ENCODE peak calls at places on chromosomes 12 and 14, in nine cellular contexts. One of them, this sample, is unnamed.

GRCh38 chr14:51253880-51254279 is 13.8 kb downstream of the TMX1 start:
- DNase-seq in NCI-H2107: no peak
- DNase-seq in EL: no peak
- DNase-seq in uterus: no peak
- DNase-seq in activated T-helper 1 cell treated with anti-CD3 and anti-CD28 coated beads, Interleukin-2, amount 50 U/mL, for 16 hours: no peak
- DNase-seq in fibroblast of the aortic adventitia: no peak
- DNase-seq in activated CD8-positive, alpha-beta T cell treated with anti-CD3 and anti-CD28 coated beads, Interleukin-2, amount 10 ng/mL, durations not matched to agents 7 days and 5 days: no peak
- DNase-seq in T-helper 1 cell: no peak
- DNase-seq in nucleus accumbens: no peak
- DNase-seq in this sample: no peak

GRCh38 chr12:6384499-6385436 is 806 bp downstream of the LTBR start:
- DNase-seq in NCI-H2107: no peak
- DNase-seq in EL: no peak
- DNase-seq in uterus: peak; percentile 42
- DNase-seq in activated T-helper 1 cell treated with anti-CD3 and anti-CD28 coated beads, Interleukin-2, amount 50 U/mL, for 16 hours: no peak
- DNase-seq in fibroblast of the aortic adventitia: no peak
- DNase-seq in activated CD8-positive, alpha-beta T cell treated with anti-CD3 and anti-CD28 coated beads, Interleukin-2, amount 10 ng/mL, durations not matched to agents 7 days and 5 days: no peak
- DNase-seq in T-helper 1 cell: no peak
- DNase-seq in nucleus accumbens: no peak
- DNase-seq in this sample: no peak

GRCh38 chr14:67228325-67228984 is 12.8 kb upstream of the PALS1 start:
- DNase-seq in NCI-H2107: no peak
- DNase-seq in EL: peak; percentile 55
- DNase-seq in uterus: no peak
- DNase-seq in activated T-helper 1 cell treated with anti-CD3 and anti-CD28 coated beads, Interleukin-2, amount 50 U/mL, for 16 hours: no peak
- DNase-seq in fibroblast of the aortic adventitia: peak; percentile 44
- DNase-seq in activated CD8-positive, alpha-beta T cell treated with anti-CD3 and anti-CD28 coated beads, Interleukin-2, amount 10 ng/mL, durations not matched to agents 7 days and 5 days: no peak
- DNase-seq in T-helper 1 cell: no peak
- DNase-seq in nucleus accumbens: no peak
- DNase-seq in this sample: no peak

GRCh38 chr12:22653790-22654189 is 28.8 kb downstream of the ETNK1 start:
- DNase-seq in NCI-H2107: no peak
- DNase-seq in EL: no peak
- DNase-seq in uterus: no peak
- DNase-seq in activated T-helper 1 cell treated with anti-CD3 and anti-CD28 coated beads, Interleukin-2, amount 50 U/mL, for 16 hours: no peak
- DNase-seq in fibroblast of the aortic adventitia: no peak
- DNase-seq in activated CD8-positive, alpha-beta T cell treated with anti-CD3 and anti-CD28 coated beads, Interleukin-2, amount 10 ng/mL, durations not matched to agents 7 days and 5 days: no peak
- DNase-seq in T-helper 1 cell: no peak
- DNase-seq in nucleus accumbens: no peak
- DNase-seq in this sample: no peak

GRCh38 chr12:70948976-70949336 is 28.4 kb upstream of the PTPRR start:
- DNase-seq in NCI-H2107: no peak
- DNase-seq in EL: no peak
- DNase-seq in uterus: no peak
- DNase-seq in activated T-helper 1 cell treated with anti-CD3 and anti-CD28 coated beads, Interleukin-2, amount 50 U/mL, for 16 hours: no peak
- DNase-seq in fibroblast of the aortic adventitia: peak; percentile 87
- DNase-seq in activated CD8-positive, alpha-beta T cell treated with anti-CD3 and anti-CD28 coated beads, Interleukin-2, amount 10 ng/mL, durations not matched to agents 7 days and 5 days: no peak
- DNase-seq in T-helper 1 cell: no peak
- DNase-seq in nucleus accumbens: no peak
- DNase-seq in this sample: no peak

GRCh38 chr14:23347406-23348296 is 5.0 kb downstream of the SLC22A17 start:
- DNase-seq in NCI-H2107: no peak
- DNase-seq in EL: no peak
- DNase-seq in uterus: no peak
- DNase-seq in activated T-helper 1 cell treated with anti-CD3 and anti-CD28 coated beads, Interleukin-2, amount 50 U/mL, for 16 hours: no peak
- DNase-seq in fibroblast of the aortic adventitia: no peak
- DNase-seq in activated CD8-positive, alpha-beta T cell treated with anti-CD3 and anti-CD28 coated beads, Interleukin-2, amount 10 ng/mL, durations not matched to agents 7 days and 5 days: no peak
- DNase-seq in T-helper 1 cell: no peak
- DNase-seq in nucleus accumbens: no peak
- DNase-seq in this sample: no peak

GRCh38 chr14:20477211-20477876 is 8.1 kb downstream of the PNP start:
- DNase-seq in NCI-H2107: no peak
- DNase-seq in EL: peak; percentile 80
- DNase-seq in uterus: no peak
- DNase-seq in activated T-helper 1 cell treated with anti-CD3 and anti-CD28 coated beads, Interleukin-2, amount 50 U/mL, for 16 hours: no peak
- DNase-seq in fibroblast of the aortic adventitia: peak; percentile 92
- DNase-seq in activated CD8-positive, alpha-beta T cell treated with anti-CD3 and anti-CD28 coated beads, Interleukin-2, amount 10 ng/mL, durations not matched to agents 7 days and 5 days: peak; percentile 50
- DNase-seq in T-helper 1 cell: no peak
- DNase-seq in nucleus accumbens: no peak
- DNase-seq in this sample: peak; percentile 56

GRCh38 chr14:61502459-61503093 is 181.2 kb downstream of the PRKCH start:
- DNase-seq in NCI-H2107: no peak
- DNase-seq in EL: no peak
- DNase-seq in uterus: no peak
- DNase-seq in activated T-helper 1 cell treated with anti-CD3 and anti-CD28 coated beads, Interleukin-2, amount 50 U/mL, for 16 hours: no peak
- DNase-seq in fibroblast of the aortic adventitia: no peak
- DNase-seq in activated CD8-positive, alpha-beta T cell treated with anti-CD3 and anti-CD28 coated beads, Interleukin-2, amount 10 ng/mL, durations not matched to agents 7 days and 5 days: no peak
- DNase-seq in T-helper 1 cell: no peak
- DNase-seq in nucleus accumbens: no peak
- DNase-seq in this sample: no peak

GRCh38 chr14:66003082-66003740 is 483.0 kb upstream of the CCDC196 start:
- DNase-seq in NCI-H2107: no peak
- DNase-seq in EL: no peak
- DNase-seq in uterus: no peak
- DNase-seq in activated T-helper 1 cell treated with anti-CD3 and anti-CD28 coated beads, Interleukin-2, amount 50 U/mL, for 16 hours: no peak
- DNase-seq in fibroblast of the aortic adventitia: no peak
- DNase-seq in activated CD8-positive, alpha-beta T cell treated with anti-CD3 and anti-CD28 coated beads, Interleukin-2, amount 10 ng/mL, durations not matched to agents 7 days and 5 days: no peak
- DNase-seq in T-helper 1 cell: no peak
- DNase-seq in nucleus accumbens: no peak
- DNase-seq in this sample: no peak

GRCh38 chr14:62661818-62662217 is 383.4 kb downstream of the KCNH5 start:
- DNase-seq in NCI-H2107: no peak
- DNase-seq in EL: peak; percentile 26
- DNase-seq in uterus: no peak
- DNase-seq in activated T-helper 1 cell treated with anti-CD3 and anti-CD28 coated beads, Interleukin-2, amount 50 U/mL, for 16 hours: no peak
- DNase-seq in fibroblast of the aortic adventitia: no peak
- DNase-seq in activated CD8-positive, alpha-beta T cell treated with anti-CD3 and anti-CD28 coated beads, Interleukin-2, amount 10 ng/mL, durations not matched to agents 7 days and 5 days: no peak
- DNase-seq in T-helper 1 cell: no peak
- DNase-seq in nucleus accumbens: no peak
- DNase-seq in this sample: no peak

GRCh38 chr12:56082967-56083366 is 3.0 kb downstream of the ERBB3 start:
- DNase-seq in NCI-H2107: no peak
- DNase-seq in EL: no peak
- DNase-seq in uterus: no peak
- DNase-seq in activated T-helper 1 cell treated with anti-CD3 and anti-CD28 coated beads, Interleukin-2, amount 50 U/mL, for 16 hours: no peak
- DNase-seq in fibroblast of the aortic adventitia: no peak
- DNase-seq in activated CD8-positive, alpha-beta T cell treated with anti-CD3 and anti-CD28 coated beads, Interleukin-2, amount 10 ng/mL, durations not matched to agents 7 days and 5 days: no peak
- DNase-seq in T-helper 1 cell: no peak
- DNase-seq in nucleus accumbens: peak; percentile 93
- DNase-seq in this sample: no peak

GRCh38 chr14:31761325-31761724 is 200.1 kb downstream of the NUBPL start:
- DNase-seq in NCI-H2107: no peak
- DNase-seq in EL: no peak
- DNase-seq in uterus: no peak
- DNase-seq in activated T-helper 1 cell treated with anti-CD3 and anti-CD28 coated beads, Interleukin-2, amount 50 U/mL, for 16 hours: no peak
- DNase-seq in fibroblast of the aortic adventitia: no peak
- DNase-seq in activated CD8-positive, alpha-beta T cell treated with anti-CD3 and anti-CD28 coated beads, Interleukin-2, amount 10 ng/mL, durations not matched to agents 7 days and 5 days: no peak
- DNase-seq in T-helper 1 cell: no peak
- DNase-seq in nucleus accumbens: no peak
- DNase-seq in this sample: no peak

GRCh38 chr12:100901266-100901665 is 106.7 kb downstream of the ANO4 start:
- DNase-seq in NCI-H2107: no peak
- DNase-seq in EL: peak; percentile 41
- DNase-seq in uterus: no peak
- DNase-seq in activated T-helper 1 cell treated with anti-CD3 and anti-CD28 coated beads, Interleukin-2, amount 50 U/mL, for 16 hours: no peak
- DNase-seq in fibroblast of the aortic adventitia: no peak
- DNase-seq in activated CD8-positive, alpha-beta T cell treated with anti-CD3 and anti-CD28 coated beads, Interleukin-2, amount 10 ng/mL, durations not matched to agents 7 days and 5 days: no peak
- DNase-seq in T-helper 1 cell: no peak
- DNase-seq in nucleus accumbens: no peak
- DNase-seq in this sample: no peak

GRCh38 chr12:92208613-92209121 is 63.0 kb upstream of the BTG1 start:
- DNase-seq in NCI-H2107: no peak
- DNase-seq in EL: peak; percentile 10
- DNase-seq in uterus: no peak
- DNase-seq in activated T-helper 1 cell treated with anti-CD3 and anti-CD28 coated beads, Interleukin-2, amount 50 U/mL, for 16 hours: no peak
- DNase-seq in fibroblast of the aortic adventitia: peak; percentile 60
- DNase-seq in activated CD8-positive, alpha-beta T cell treated with anti-CD3 and anti-CD28 coated beads, Interleukin-2, amount 10 ng/mL, durations not matched to agents 7 days and 5 days: peak; percentile 60
- DNase-seq in T-helper 1 cell: no peak
- DNase-seq in nucleus accumbens: no peak
- DNase-seq in this sample: no peak

GRCh38 chr14:89640141-89640540 is 223.1 kb upstream of the FOXN3 start:
- DNase-seq in NCI-H2107: no peak
- DNase-seq in EL: peak; percentile 32
- DNase-seq in uterus: no peak
- DNase-seq in activated T-helper 1 cell treated with anti-CD3 and anti-CD28 coated beads, Interleukin-2, amount 50 U/mL, for 16 hours: no peak
- DNase-seq in fibroblast of the aortic adventitia: peak; percentile 58
- DNase-seq in activated CD8-positive, alpha-beta T cell treated with anti-CD3 and anti-CD28 coated beads, Interleukin-2, amount 10 ng/mL, durations not matched to agents 7 days and 5 days: no peak
- DNase-seq in T-helper 1 cell: no peak
- DNase-seq in nucleus accumbens: no peak
- DNase-seq in this sample: no peak

GRCh38 chr14:68794856-68795601 is 2.2 kb upstream of the ZFP36L1 start:
- DNase-seq in NCI-H2107: no peak
- DNase-seq in EL: peak; percentile 90
- DNase-seq in uterus: no peak
- DNase-seq in activated T-helper 1 cell treated with anti-CD3 and anti-CD28 coated beads, Interleukin-2, amount 50 U/mL, for 16 hours: no peak
- DNase-seq in fibroblast of the aortic adventitia: peak; percentile 97
- DNase-seq in activated CD8-positive, alpha-beta T cell treated with anti-CD3 and anti-CD28 coated beads, Interleukin-2, amount 10 ng/mL, durations not matched to agents 7 days and 5 days: peak; percentile 41
- DNase-seq in T-helper 1 cell: no peak
- DNase-seq in nucleus accumbens: no peak
- DNase-seq in this sample: peak; percentile 59

GRCh38 chr14:29724991-29725390 is 202.7 kb downstream of the PRKD1 start:
- DNase-seq in NCI-H2107: no peak
- DNase-seq in EL: no peak
- DNase-seq in uterus: no peak
- DNase-seq in activated T-helper 1 cell treated with anti-CD3 and anti-CD28 coated beads, Interleukin-2, amount 50 U/mL, for 16 hours: no peak
- DNase-seq in fibroblast of the aortic adventitia: peak; percentile 18
- DNase-seq in activated CD8-positive, alpha-beta T cell treated with anti-CD3 and anti-CD28 coated beads, Interleukin-2, amount 10 ng/mL, durations not matched to agents 7 days and 5 days: no peak
- DNase-seq in T-helper 1 cell: no peak
- DNase-seq in nucleus accumbens: no peak
- DNase-seq in this sample: no peak

GRCh38 chr12:72230589-72230988 is 41.6 kb upstream of the TRHDE start:
- DNase-seq in NCI-H2107: no peak
- DNase-seq in EL: peak; percentile 84
- DNase-seq in uterus: no peak
- DNase-seq in activated T-helper 1 cell treated with anti-CD3 and anti-CD28 coated beads, Interleukin-2, amount 50 U/mL, for 16 hours: no peak
- DNase-seq in fibroblast of the aortic adventitia: peak; percentile 16
- DNase-seq in activated CD8-positive, alpha-beta T cell treated with anti-CD3 and anti-CD28 coated beads, Interleukin-2, amount 10 ng/mL, durations not matched to agents 7 days and 5 days: no peak
- DNase-seq in T-helper 1 cell: no peak
- DNase-seq in nucleus accumbens: no peak
- DNase-seq in this sample: no peak

GRCh38 chr14:81464253-81465001 is 64.3 kb upstream of the STON2 start:
- DNase-seq in NCI-H2107: peak; percentile 59
- DNase-seq in EL: peak; percentile 63
- DNase-seq in uterus: no peak
- DNase-seq in activated T-helper 1 cell treated with anti-CD3 and anti-CD28 coated beads, Interleukin-2, amount 50 U/mL, for 16 hours: peak; percentile 25
- DNase-seq in fibroblast of the aortic adventitia: peak; percentile 78
- DNase-seq in activated CD8-positive, alpha-beta T cell treated with anti-CD3 and anti-CD28 coated beads, Interleukin-2, amount 10 ng/mL, durations not matched to agents 7 days and 5 days: peak; percentile 80
- DNase-seq in T-helper 1 cell: peak; percentile 42
- DNase-seq in nucleus accumbens: no peak
- DNase-seq in this sample: peak; percentile 71

GRCh38 chr12:111291357-111291756 is 77.5 kb downstream of the PHETA1 start:
- DNase-seq in NCI-H2107: no peak
- DNase-seq in EL: no peak
- DNase-seq in uterus: no peak
- DNase-seq in activated T-helper 1 cell treated with anti-CD3 and anti-CD28 coated beads, Interleukin-2, amount 50 U/mL, for 16 hours: no peak
- DNase-seq in fibroblast of the aortic adventitia: no peak
- DNase-seq in activated CD8-positive, alpha-beta T cell treated with anti-CD3 and anti-CD28 coated beads, Interleukin-2, amount 10 ng/mL, durations not matched to agents 7 days and 5 days: no peak
- DNase-seq in T-helper 1 cell: no peak
- DNase-seq in nucleus accumbens: no peak
- DNase-seq in this sample: no peak

GRCh38 chr14:99425272-99425681 is 55.4 kb downstream of the SETD3 start:
- DNase-seq in NCI-H2107: no peak
- DNase-seq in EL: no peak
- DNase-seq in uterus: no peak
- DNase-seq in activated T-helper 1 cell treated with anti-CD3 and anti-CD28 coated beads, Interleukin-2, amount 50 U/mL, for 16 hours: no peak
- DNase-seq in fibroblast of the aortic adventitia: no peak
- DNase-seq in activated CD8-positive, alpha-beta T cell treated with anti-CD3 and anti-CD28 coated beads, Interleukin-2, amount 10 ng/mL, durations not matched to agents 7 days and 5 days: no peak
- DNase-seq in T-helper 1 cell: no peak
- DNase-seq in nucleus accumbens: no peak
- DNase-seq in this sample: no peak

GRCh38 chr14:92328664-92329255 is 5.8 kb downstream of the SLC24A4 start:
- DNase-seq in NCI-H2107: no peak
- DNase-seq in EL: no peak
- DNase-seq in uterus: no peak
- DNase-seq in activated T-helper 1 cell treated with anti-CD3 and anti-CD28 coated beads, Interleukin-2, amount 50 U/mL, for 16 hours: no peak
- DNase-seq in fibroblast of the aortic adventitia: no peak
- DNase-seq in activated CD8-positive, alpha-beta T cell treated with anti-CD3 and anti-CD28 coated beads, Interleukin-2, amount 10 ng/mL, durations not matched to agents 7 days and 5 days: no peak
- DNase-seq in T-helper 1 cell: no peak
- DNase-seq in nucleus accumbens: no peak
- DNase-seq in this sample: no peak

GRCh38 chr12:10505620-10506019 is at the start of gene EIF2S3B:
- DNase-seq in NCI-H2107: no peak
- DNase-seq in EL: no peak
- DNase-seq in uterus: no peak
- DNase-seq in activated T-helper 1 cell treated with anti-CD3 and anti-CD28 coated beads, Interleukin-2, amount 50 U/mL, for 16 hours: no peak
- DNase-seq in fibroblast of the aortic adventitia: no peak
- DNase-seq in activated CD8-positive, alpha-beta T cell treated with anti-CD3 and anti-CD28 coated beads, Interleukin-2, amount 10 ng/mL, durations not matched to agents 7 days and 5 days: no peak
- DNase-seq in T-helper 1 cell: no peak
- DNase-seq in nucleus accumbens: no peak
- DNase-seq in this sample: no peak

GRCh38 chr12:68336754-68337343 is 4.7 kb upstream of the MDM1 start:
- DNase-seq in NCI-H2107: peak; percentile 60
- DNase-seq in EL: no peak
- DNase-seq in uterus: no peak
- DNase-seq in activated T-helper 1 cell treated with anti-CD3 and anti-CD28 coated beads, Interleukin-2, amount 50 U/mL, for 16 hours: no peak
- DNase-seq in fibroblast of the aortic adventitia: no peak
- DNase-seq in activated CD8-positive, alpha-beta T cell treated with anti-CD3 and anti-CD28 coated beads, Interleukin-2, amount 10 ng/mL, durations not matched to agents 7 days and 5 days: no peak
- DNase-seq in T-helper 1 cell: no peak
- DNase-seq in nucleus accumbens: no peak
- DNase-seq in this sample: no peak

GRCh38 chr14:68544150-68544892 is 248.5 kb downstream of the ZFP36L1 start:
- DNase-seq in NCI-H2107: no peak
- DNase-seq in EL: peak; percentile 97
- DNase-seq in uterus: peak; percentile 90
- DNase-seq in activated T-helper 1 cell treated with anti-CD3 and anti-CD28 coated beads, Interleukin-2, amount 50 U/mL, for 16 hours: no peak
- DNase-seq in fibroblast of the aortic adventitia: peak; percentile 100
- DNase-seq in activated CD8-positive, alpha-beta T cell treated with anti-CD3 and anti-CD28 coated beads, Interleukin-2, amount 10 ng/mL, durations not matched to agents 7 days and 5 days: no peak
- DNase-seq in T-helper 1 cell: no peak
- DNase-seq in nucleus accumbens: no peak
- DNase-seq in this sample: no peak